ENCODE peak calls at places on chromosomes 7 and 10, in seven cellular contexts. N is H9, L is WERI-Rb-1, T is stomach, R is thyroid gland, P is breast epithelium, A is transverse colon. G is an unnamed sample.

GRCh38 chr10:97210576-97210975 is 24.8 kb upstream of the SLIT1 start:
- DNase-seq in N (peak; percentile 83), L (peak; percentile 75), T (peak; percentile 72), R (peak; percentile 74), P (peak; percentile 32), A (peak; percentile 66), G (peak; percentile 21)

GRCh38 chr7:2403718-2404648 is 572 bp downstream of the CHST12 start:
- DNase-seq in N (no peak), L (no peak), T (peak; percentile 44), R (peak; percentile 39), P (no peak), A (peak; percentile 46), G (no peak)

GRCh38 chr7:136853654-136854053 is 14.8 kb upstream of the CHRM2 start:
- DNase-seq in N (no peak), L (no peak), T (no peak), R (no peak), P (no peak), A (no peak), G (no peak)

GRCh38 chr7:24213311-24213710 is 70.7 kb upstream of the NPY start:
- DNase-seq in N (no peak), L (no peak), T (no peak), R (peak; percentile 81), P (no peak), A (no peak), G (no peak)

GRCh38 chr7:155844019-155844453 is 31.8 kb upstream of the SHH start:
- DNase-seq in N (no peak), L (no peak), T (peak; percentile 95), R (no peak), P (no peak), A (peak; percentile 89), G (no peak)

GRCh38 chr10:85978566-85979358 is 387.8 kb downstream of the GRID1 start:
- DNase-seq in N (peak; percentile 31), L (no peak), T (no peak), R (no peak), P (no peak), A (no peak), G (no peak)

GRCh38 chr10:50585921-50586739 is 37.6 kb downstream of the SGMS1 start:
- DNase-seq in N (no peak), L (no peak), T (no peak), R (no peak), P (no peak), A (no peak), G (no peak)

GRCh38 chr7:76509931-76510877 is at the start of gene UPK3B:
- DNase-seq in N (peak; percentile 73), L (peak; percentile 69), T (no peak), R (peak; percentile 56), P (no peak), A (no peak), G (no peak)

GRCh38 chr10:88437411-88437810 is 145.7 kb downstream of the RNLS start:
- DNase-seq in N (no peak), L (no peak), T (no peak), R (no peak), P (no peak), A (no peak), G (no peak)

GRCh38 chr10:95266674-95267095 is 24.1 kb downstream of the PDLIM1 start:
- DNase-seq in N (no peak), L (no peak), T (no peak), R (no peak), P (no peak), A (no peak), G (no peak)

DNA sequence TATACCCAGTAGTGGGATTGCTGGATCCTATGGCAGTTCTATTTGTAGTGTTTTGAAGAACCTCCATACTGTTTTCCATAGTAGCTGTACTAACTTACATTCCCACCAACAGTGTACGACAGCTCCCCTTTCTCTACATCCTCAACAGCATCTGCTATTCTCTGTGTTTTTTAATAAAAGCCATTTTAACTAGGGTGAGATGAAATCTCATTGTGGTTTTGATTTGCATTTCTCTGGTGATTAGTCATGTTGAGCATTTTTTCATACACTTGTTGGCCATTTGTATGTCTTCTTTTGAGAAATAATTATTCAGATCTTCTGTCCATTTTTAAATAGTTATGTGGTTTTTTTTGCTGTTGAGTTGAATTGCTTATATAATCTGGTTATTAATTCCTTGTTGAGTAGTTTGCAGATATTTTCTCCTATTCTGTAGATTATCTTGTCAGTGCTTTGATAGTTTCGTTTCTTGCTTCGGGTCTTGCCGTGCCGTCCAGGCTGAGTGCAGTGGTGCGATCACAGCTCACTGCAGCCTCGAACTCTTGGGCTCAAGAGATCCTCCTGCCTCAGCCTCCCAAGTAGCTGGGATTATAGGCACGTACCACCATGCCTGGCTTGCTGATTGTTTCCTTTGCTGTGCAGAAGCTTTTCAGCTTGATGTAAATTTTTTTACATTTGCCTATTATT is 12.0 kb downstream of the MTG1 start:
- DNase-seq in N (no peak), L (no peak), T (peak; percentile 13), R (no peak), P (no peak), A (no peak), G (no peak)
- H3K27ac ChIP-seq in N (no peak overlapping the region), L (no peak overlapping the region), T (no peak overlapping the region), R (no peak overlapping the region), P (no peak overlapping the region), A (no peak overlapping the region), G (no peak overlapping the region)

GRCh38 chr7:20340839-20341238 is 10.1 kb downstream of the ITGB8 start:
- DNase-seq in N (no peak), L (no peak), T (peak; percentile 26), R (peak; percentile 21), P (peak; percentile 90), A (peak; percentile 28), G (no peak)
- H3K27ac ChIP-seq in N (no peak overlapping the region), L (no peak overlapping the region), T (peak overlapping the region; percentile 42), R (no peak overlapping the region), P (peak overlapping the region; percentile 96), A (peak overlapping the region; percentile 62), G (peak overlapping the region; percentile 75)

GRCh38 chr10:126016884-126017283 is 120.5 kb downstream of the FANK1 start:
- DNase-seq in N (no peak), L (no peak), T (no peak), R (no peak), P (no peak), A (no peak), G (no peak)
- H3K27ac ChIP-seq in N (no peak overlapping the region), L (no peak overlapping the region), T (no peak overlapping the region), R (no peak overlapping the region), P (no peak overlapping the region), A (no peak overlapping the region), G (no peak overlapping the region)

DNA sequence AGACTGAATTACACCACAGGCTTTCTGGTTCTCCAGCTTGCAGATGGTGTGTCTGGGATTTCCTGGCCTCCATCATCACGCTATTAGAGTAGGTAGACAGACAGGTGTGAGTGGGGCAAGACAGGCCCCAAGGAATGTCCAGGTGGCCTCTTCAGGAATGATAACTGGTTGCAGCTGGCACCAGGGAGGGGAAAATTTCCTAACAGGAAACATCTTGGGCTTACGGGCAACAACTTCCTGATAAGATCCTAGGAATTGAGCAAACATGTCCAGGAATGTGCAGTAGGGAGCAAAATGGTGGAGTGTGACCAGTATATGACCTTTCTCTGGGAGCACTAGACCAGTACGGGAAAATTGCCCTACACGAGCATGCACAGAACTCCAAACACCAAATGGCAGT is 11.3 kb downstream of the XRCC2 start:
- DNase-seq in N (no peak), L (no peak), T (peak; percentile 29), R (no peak), P (no peak), A (no peak), G (no peak)
- H3K27ac ChIP-seq in N (no peak overlapping the region), L (no peak overlapping the region), T (no peak overlapping the region), R (no peak overlapping the region), P (no peak overlapping the region), A (no peak overlapping the region), G (no peak overlapping the region)

GRCh38 chr7:35848728-35849127 is 47.9 kb downstream of the SEPTIN7 start:
- DNase-seq in N (no peak), L (no peak), T (no peak), R (no peak), P (no peak), A (no peak), G (no peak)

GRCh38 chr7:35854311-35854710 is 53.5 kb downstream of the SEPTIN7 start:
- DNase-seq in N (no peak), L (no peak), T (no peak), R (no peak), P (no peak), A (no peak), G (no peak)

GRCh38 chr7:35846816-35847412 is 46.1 kb downstream of the SEPTIN7 start:
- DNase-seq in N (no peak), L (no peak), T (no peak), R (no peak), P (no peak), A (no peak), G (no peak)

GRCh38 chr7:35849158-35849831 is 48.4 kb downstream of the SEPTIN7 start:
- DNase-seq in N (no peak), L (no peak), T (no peak), R (no peak), P (no peak), A (no peak), G (no peak)

DNA sequence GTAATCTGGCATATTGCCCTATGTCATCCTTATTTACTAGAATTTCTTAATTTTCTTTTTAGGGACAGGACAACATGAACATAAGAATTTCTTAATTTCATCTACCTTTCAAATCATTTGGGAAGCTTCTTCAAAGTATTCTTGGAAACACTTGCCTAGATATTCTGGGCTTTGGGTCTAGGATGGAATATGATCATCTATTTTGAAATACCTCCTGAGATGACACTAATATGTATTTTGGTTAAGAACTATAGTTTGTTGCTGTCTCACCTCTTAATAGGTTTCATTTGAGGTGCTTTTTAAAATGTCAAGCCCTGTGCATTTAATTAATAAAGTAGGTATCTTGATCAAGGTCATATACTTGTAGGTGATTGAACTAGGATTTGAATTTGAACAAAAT is 49.1 kb downstream of the SEPTIN7 start:
- DNase-seq in N (no peak), L (no peak), T (no peak), R (no peak), P (no peak), A (no peak), G (no peak)
- H3K27ac ChIP-seq in N (no peak overlapping the region), L (no peak overlapping the region), T (no peak overlapping the region), R (no peak overlapping the region), P (no peak overlapping the region), A (no peak overlapping the region), G (no peak overlapping the region)

GRCh38 chr7:66095010-66095409 is 19.4 kb downstream of the ASL start:
- DNase-seq in N (no peak), L (no peak), T (no peak), R (no peak), P (no peak), A (no peak), G (no peak)

GRCh38 chr7:66105263-66105748 is 9.3 kb upstream of the CRCP start:
- DNase-seq in N (no peak), L (no peak), T (no peak), R (no peak), P (no peak), A (no peak), G (no peak)

GRCh38 chr7:66100408-66101050 is 14.1 kb upstream of the CRCP start:
- DNase-seq in N (no peak), L (no peak), T (no peak), R (peak; percentile 26), P (no peak), A (no peak), G (no peak)

GRCh38 chr7:66099232-66099550 is 15.5 kb upstream of the CRCP start:
- DNase-seq in N (no peak), L (no peak), T (no peak), R (no peak), P (no peak), A (peak; percentile 22), G (no peak)

GRCh38 chr7:66099551-66100407 is 14.9 kb upstream of the CRCP start:
- DNase-seq in N (peak; percentile 82), L (peak; percentile 74), T (peak; percentile 83), R (peak; percentile 87), P (peak; percentile 71), A (peak; percentile 87), G (peak; percentile 55)
- H3K27ac ChIP-seq in N (no peak overlapping the region), L (peak overlapping the region; percentile 40), T (peak overlapping the region; percentile 90), R (peak overlapping the region; percentile 89), P (peak overlapping the region; percentile 93), A (peak overlapping the region; percentile 93), G (peak overlapping the region; percentile 49)